ENCODE peak calls at places on chromosome 12, in seven cellular contexts. X, O, B, T, F, S and K are unnamed samples.

GRCh38 chr12:42812086-42812485 is 222.5 kb upstream of the PRICKLE1 start:
- DNase-seq in B (no peak), S (no peak), X (no peak), F (no peak), O (no peak), T (no peak), K (no peak)

GRCh38 chr12:26121841-26122680 is 2.8 kb downstream of the BHLHE41 start:
- DNase-seq in B (no peak), X (no peak), O (no peak), T (peak; percentile 34), F (no peak), S (no peak), K (peak; percentile 66)

GRCh38 chr12:6582196-6582595 is 14.1 kb upstream of the NOP2 start:
- DNase-seq in B (no peak), S (no peak), T (no peak), X (no peak), F (no peak), O (no peak), K (no peak)

GRCh38 chr12:101945361-101946232 is 68.2 kb downstream of the DRAM1 start:
- DNase-seq in T (peak; percentile 49), B (no peak), F (no peak), S (no peak), O (no peak), X (no peak), K (no peak)

GRCh38 chr12:51324953-51325352 is 979 bp upstream of the BIN2 start:
- DNase-seq in T (no peak), F (no peak), S (no peak), X (no peak), O (peak; percentile 28), B (no peak), K (no peak)

GRCh38 chr12:11656550-11656949 is 7.1 kb downstream of the ETV6 start:
- DNase-seq in T (no peak), O (peak; percentile 77), X (no peak), B (no peak), S (peak; percentile 51), F (no peak), K (no peak)

GRCh38 chr12:98229539-98229921 is 285.9 kb upstream of the TMPO start:
- DNase-seq in F (no peak), O (no peak), S (no peak), X (no peak), T (no peak), B (no peak), K (no peak)

GRCh38 chr12:97275261-97276197 is 187.1 kb upstream of the RMST start:
- DNase-seq in X (no peak), S (no peak), O (peak; percentile 63), F (no peak), T (no peak), B (no peak), K (no peak)

GRCh38 chr12:24455811-24456210 is 493.1 kb downstream of the BCAT1 start:
- DNase-seq in B (no peak), S (no peak), T (no peak), O (no peak), X (no peak), F (no peak), K (no peak)

GRCh38 chr12:116037941-116038837 is 239.3 kb downstream of the MED13L start:
- DNase-seq in S (no peak), T (peak; percentile 82), X (no peak), F (no peak), B (no peak), O (no peak), K (no peak)

GRCh38 chr12:103387385-103387784 is 108.4 kb downstream of the C12orf42 start:
- DNase-seq in T (no peak), F (no peak), O (no peak), S (no peak), X (no peak), B (no peak), K (no peak)

GRCh38 chr12:123847876-123848275 is 85.8 kb downstream of the DNAH10 start:
- DNase-seq in F (no peak), B (no peak), S (no peak), X (no peak), T (no peak), O (no peak), K (no peak)

GRCh38 chr12:132803883-132804282 is 24.8 kb downstream of the GOLGA3 start:
- DNase-seq in S (peak; percentile 63), X (no peak), B (no peak), F (no peak), T (no peak), O (peak; percentile 61), K (peak; percentile 49)

GRCh38 chr12:95006206-95006605 is 2.7 kb upstream of the NDUFA12 start:
- DNase-seq in B (no peak), F (no peak), O (no peak), T (no peak), X (no peak), S (no peak), K (no peak)

GRCh38 chr12:95004610-95005009 is 1.1 kb upstream of the NDUFA12 start:
- DNase-seq in O (no peak), S (no peak), F (no peak), T (peak; percentile 24), B (no peak), X (no peak), K (no peak)

GRCh38 chr12:95002754-95003153 is 743 bp downstream of the NDUFA12 start:
- DNase-seq in F (no peak), B (no peak), S (no peak), O (no peak), T (no peak), X (no peak), K (no peak)

GRCh38 chr12:95003213-95003920 is at the start of gene NDUFA12:
- DNase-seq in S (peak; percentile 94), O (peak; percentile 90), T (peak; percentile 96), X (peak; percentile 96), B (peak; percentile 96), F (peak; percentile 78), K (peak; percentile 98)

DNA sequence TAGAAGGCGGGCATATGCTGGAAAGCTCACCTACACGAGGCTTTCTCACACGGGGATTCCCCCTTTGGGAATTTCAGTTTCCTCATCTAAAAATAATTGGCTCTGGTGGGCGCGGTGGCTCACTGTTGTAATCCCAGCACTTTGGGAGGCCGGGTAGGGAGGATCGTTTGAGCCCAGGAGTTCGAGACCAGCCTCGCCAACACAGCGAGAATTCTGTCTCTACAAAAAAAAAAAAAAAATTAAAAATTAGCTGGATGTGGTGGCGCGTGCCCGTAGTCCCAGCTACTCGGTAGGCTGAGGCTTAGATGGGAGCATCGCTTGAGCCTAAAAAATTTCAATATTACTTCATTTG is 400 bp upstream of the NDUFA12 start:
- DNase-seq in T (no peak), F (no peak), B (no peak), S (no peak), O (no peak), X (no peak), K (no peak)
- H3K4me3 ChIP-seq in T (peak overlapping the region; percentile 79), F (peak overlapping the region; percentile 93), B (peak overlapping the region; percentile 88), S (peak overlapping the region; percentile 84), O (peak overlapping the region; percentile 87), X (peak overlapping the region; percentile 94), K (peak overlapping the region; percentile 91)

GRCh38 chr12:117881517-117881916 is 87.3 kb downstream of the KSR2 start:
- DNase-seq in O (no peak), S (no peak), T (no peak), B (no peak), X (no peak), F (no peak), K (no peak)

GRCh38 chr12:117885211-117885610 is 83.6 kb downstream of the KSR2 start:
- DNase-seq in F (no peak), S (no peak), T (no peak), X (no peak), O (no peak), B (no peak), K (no peak)

GRCh38 chr12:117882181-117882580 is 86.6 kb downstream of the KSR2 start:
- DNase-seq in F (no peak), O (no peak), X (no peak), B (no peak), T (no peak), S (no peak), K (no peak)

GRCh38 chr12:117882603-117883184 is 86.1 kb downstream of the KSR2 start:
- DNase-seq in F (no peak), T (no peak), O (no peak), B (no peak), S (no peak), X (no peak), K (no peak)

DNA sequence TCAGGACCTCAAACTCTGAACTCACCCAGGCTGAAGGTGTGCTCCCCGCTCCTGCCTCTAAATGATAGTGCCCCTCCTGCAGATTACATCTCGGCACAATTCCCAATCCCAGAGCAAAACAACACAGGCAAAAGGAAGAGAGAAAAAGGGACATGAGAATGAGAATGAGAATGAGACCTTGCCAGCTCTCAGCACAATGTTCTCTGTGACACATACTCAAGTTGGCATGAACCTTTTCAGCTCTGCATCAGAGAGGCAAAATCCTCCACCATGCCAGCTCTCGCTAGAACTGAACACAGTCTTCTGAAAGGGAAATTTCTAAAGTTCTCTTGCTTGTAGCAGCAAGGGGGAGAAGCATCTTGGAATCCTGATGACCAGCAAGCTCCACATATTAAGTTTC is 84.6 kb downstream of the KSR2 start:
- DNase-seq in O (no peak), X (no peak), T (no peak), B (no peak), S (no peak), F (no peak), K (no peak)
- H3K27me3 ChIP-seq in O (no peaks in the 10 kb centered on the region), X (no peaks in the 10 kb centered on the region), T (no peaks in the 10 kb centered on the region), B (peaks cover 19% of the 10 kb centered on the region), S (no peaks in the 10 kb centered on the region), F (no peaks in the 10 kb centered on the region), K (peaks cover 3% of the 10 kb centered on the region)

DNA sequence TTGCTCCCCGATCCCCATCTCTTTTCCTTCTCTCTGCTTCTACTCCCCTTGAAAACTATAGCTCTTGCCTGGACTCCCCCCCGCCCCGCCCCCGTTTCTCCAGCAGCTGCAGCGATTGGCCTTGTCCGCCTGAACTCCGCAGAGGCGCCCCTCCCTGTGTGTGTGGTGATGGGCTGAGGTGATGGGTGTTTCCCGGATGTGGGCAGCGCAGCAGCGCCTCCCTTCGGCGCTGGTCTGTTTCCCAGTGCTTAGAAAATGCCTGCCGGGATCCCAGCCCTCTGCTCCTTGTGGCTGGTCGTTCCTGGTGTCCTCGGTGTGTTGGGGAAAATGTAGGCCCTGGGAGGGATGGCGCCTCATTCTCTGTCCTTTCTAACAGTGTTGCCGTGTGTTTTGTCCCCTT is 43.3 kb downstream of the GALNT8 start:
- DNase-seq in B (no peak), F (no peak), X (no peak), O (peak; percentile 38), T (peak; percentile 2), S (no peak), K (no peak)
- TF ChIP-seq CTCF in B (no peak), F (no peak), X (peak; percentile 18), O (no peak), T (peak; percentile 12), S (peak; percentile 7), K (no peak)

DNA sequence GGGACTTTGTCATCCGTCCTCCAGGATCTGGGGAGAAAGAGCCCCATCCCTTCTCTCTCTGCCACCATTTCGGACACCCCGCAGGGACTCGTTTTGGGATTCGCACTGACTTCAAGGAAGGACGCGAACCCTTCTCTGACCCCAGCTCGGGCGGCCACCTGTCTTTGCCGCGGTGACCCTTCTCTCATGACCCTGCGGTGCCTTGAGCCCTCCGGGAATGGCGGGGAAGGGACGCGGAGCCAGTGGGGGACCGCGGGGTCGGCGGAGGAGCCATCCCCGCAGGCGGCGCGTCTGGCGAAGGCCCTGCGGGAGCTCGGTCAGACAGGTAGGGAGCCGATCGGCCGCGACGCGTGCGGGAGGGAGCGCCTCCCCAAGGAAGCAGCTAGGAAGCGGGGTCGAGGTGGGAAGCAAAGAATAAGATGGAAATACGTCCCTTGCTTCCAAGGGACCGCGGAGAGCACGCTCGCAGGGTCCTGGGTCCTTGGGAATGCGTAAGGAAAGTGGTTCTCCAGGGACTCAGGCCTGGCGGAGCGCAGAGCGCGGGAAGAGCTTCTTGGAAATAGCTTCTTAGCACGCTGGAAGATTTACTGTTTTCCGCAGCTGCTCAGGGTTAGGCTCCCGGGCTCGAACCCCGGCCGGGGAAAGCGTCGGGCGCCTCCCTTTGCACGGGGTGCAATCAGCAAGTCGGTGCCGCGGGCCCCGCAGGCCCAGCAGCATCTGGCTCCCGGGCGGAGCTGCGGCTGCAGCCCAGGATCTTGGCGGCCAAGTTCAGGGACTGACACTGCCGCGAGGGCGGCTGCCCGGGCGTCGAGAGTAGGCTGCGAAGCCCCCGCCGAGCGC is 457 bp downstream of the SOCS2 start:
- DNase-seq in T (peak; percentile 23), S (peak; percentile 15), F (no peak), X (no peak), B (peak; percentile 31), O (no peak), K (peak; percentile 43)
- H3K4me3 ChIP-seq in T (peak overlapping the region; percentile 76), S (peak overlapping the region; percentile 8), F (peak overlapping the region; percentile 96), X (peak overlapping the region; percentile 72), B (peak overlapping the region; percentile 88), O (peak overlapping the region; percentile 69), K (peak overlapping the region; percentile 94)